ENCODE peak calls at places on chromosomes 6 and 20, in four cellular contexts. N is MM.1S, G is left ventricle myocardium inferior, M is psoas muscle. R is an unnamed sample.

GRCh38 chr6:134187154-134187553 is 130.8 kb downstream of the SGK1 start:
- DNase-seq in N (no peak), G (no peak), M (no peak), R (no peak)

GRCh38 chr6:37369321-37370196 is 15.8 kb downstream of the RNF8 start:
- DNase-seq in N (no peak), G (no peak), M (no peak), R (no peak)

GRCh38 chr6:106659859-106660258 is 30.5 kb downstream of the QRSL1 start:
- DNase-seq in N (no peak), G (no peak), M (no peak), R (no peak)

GRCh38 chr20:49210101-49210749 is 9.0 kb upstream of the DDX27 start:
- DNase-seq in N (no peak), G (no peak), M (no peak), R (no peak)

GRCh38 chr20:37749620-37750403 is 56.0 kb downstream of the CTNNBL1 start:
- DNase-seq in N (no peak), G (no peak), M (no peak), R (no peak)

GRCh38 chr6:142945446-142946180 is 637 bp upstream of the HIVEP2 start:
- DNase-seq in N (peak), G (no peak), M (no peak), R (peak)

GRCh38 chr6:41917528-41917927 is 3.4 kb downstream of the MED20 start:
- DNase-seq in N (no peak), G (no peak), M (no peak), R (no peak)

GRCh38 chr20:3910868-3911267 is 21.7 kb downstream of the PANK2 start:
- DNase-seq in N (no peak), G (no peak), M (no peak), R (no peak)

GRCh38 chr20:14622796-14623195 is 285.4 kb upstream of the FLRT3 start:
- DNase-seq in N (no peak), G (no peak), M (no peak), R (no peak)

GRCh38 chr6:163724196-163724595 is 309.7 kb downstream of the QKI start:
- DNase-seq in N (no peak), G (no peak), M (no peak), R (no peak)

GRCh38 chr20:47878601-47879004 is 93.3 kb upstream of the SULF2 start:
- DNase-seq in N (no peak), G (no peak), M (no peak), R (no peak)

GRCh38 chr6:11335826-11336225 is 103.4 kb upstream of the NEDD9 start:
- DNase-seq in N (no peak), G (no peak), M (no peak), R (no peak)

GRCh38 chr6:26032387-26033131 is 54.7 kb upstream of the HFE start:
- DNase-seq in N (peak), G (no peak), M (no peak), R (no peak)

GRCh38 chr6:166297606-166298005 is 10.6 kb downstream of the PRR18 start:
- DNase-seq in N (no peak), G (no peak), M (no peak), R (no peak)

GRCh38 chr6:166289181-166290061 is 18.8 kb downstream of the PRR18 start:
- DNase-seq in N (no peak), G (no peak), M (no peak), R (no peak)

GRCh38 chr6:166296035-166296883 is 11.9 kb downstream of the PRR18 start:
- DNase-seq in N (no peak), G (no peak), M (no peak), R (no peak)

DNA sequence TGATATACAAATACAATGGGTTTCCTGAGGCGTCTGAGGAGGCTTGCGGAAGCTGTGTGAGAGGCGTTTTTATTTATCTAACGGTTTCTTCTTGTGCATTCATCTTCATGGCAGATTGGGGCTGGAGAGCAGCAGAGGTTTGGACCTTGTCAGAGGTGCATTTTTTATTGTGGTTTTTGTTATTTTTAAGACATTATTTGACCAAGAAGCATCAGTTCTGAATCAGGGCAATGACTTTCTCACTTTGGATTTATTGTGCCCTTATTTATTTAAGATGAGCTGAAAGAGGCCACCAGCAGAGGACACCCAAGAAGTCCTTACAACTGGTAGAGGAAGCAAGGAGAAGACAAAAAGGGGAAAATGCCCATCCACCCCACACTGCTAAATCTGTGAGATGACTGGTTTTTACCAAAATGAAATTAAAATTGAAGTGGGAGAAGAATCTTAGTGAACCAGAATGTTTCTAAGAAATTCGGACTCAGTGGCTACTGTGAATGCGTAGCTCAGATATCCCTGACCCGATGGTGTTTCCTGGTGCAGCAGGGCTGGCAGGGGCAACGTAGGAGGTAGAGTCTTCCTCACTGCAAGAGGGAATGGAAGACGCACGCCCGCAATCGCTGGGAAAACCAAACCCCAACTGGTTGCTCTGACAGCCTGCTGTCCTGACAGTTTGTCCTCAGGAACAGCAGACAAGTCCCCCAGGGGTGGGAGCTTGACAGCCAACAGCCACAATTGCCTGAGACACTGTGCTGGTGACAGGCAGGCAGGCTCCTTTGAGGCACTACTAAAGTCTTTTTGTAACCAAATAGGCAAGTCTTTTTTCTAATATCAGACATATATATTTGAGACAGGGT is 14.2 kb downstream of the PRR18 start:
- DNase-seq in N (no peak), G (no peak), M (no peak), R (no peak)
- H3K27ac ChIP-seq in N (no peak), G (no peak), M (no peak), R (no peak)

GRCh38 chr20:57678340-57678739 is 31.5 kb downstream of the PMEPA1 start:
- DNase-seq in N (peak), G (no peak), M (no peak), R (no peak)
- H3K27ac ChIP-seq in N (peak), G (no peak), M (no peak), R (no peak)

GRCh38 chr6:53527249-53527765 is 17.6 kb downstream of the GCLC start:
- DNase-seq in N (no peak), G (no peak), M (no peak), R (no peak)

GRCh38 chr6:53520320-53520928 is 24.5 kb downstream of the GCLC start:
- DNase-seq in N (no peak), G (no peak), M (no peak), R (no peak)

GRCh38 chr6:53526000-53526399 is 18.9 kb downstream of the GCLC start:
- DNase-seq in N (no peak), G (no peak), M (no peak), R (no peak)

GRCh38 chr6:53524455-53524815 is 20.5 kb downstream of the GCLC start:
- DNase-seq in N (no peak), G (no peak), M (no peak), R (no peak)

DNA sequence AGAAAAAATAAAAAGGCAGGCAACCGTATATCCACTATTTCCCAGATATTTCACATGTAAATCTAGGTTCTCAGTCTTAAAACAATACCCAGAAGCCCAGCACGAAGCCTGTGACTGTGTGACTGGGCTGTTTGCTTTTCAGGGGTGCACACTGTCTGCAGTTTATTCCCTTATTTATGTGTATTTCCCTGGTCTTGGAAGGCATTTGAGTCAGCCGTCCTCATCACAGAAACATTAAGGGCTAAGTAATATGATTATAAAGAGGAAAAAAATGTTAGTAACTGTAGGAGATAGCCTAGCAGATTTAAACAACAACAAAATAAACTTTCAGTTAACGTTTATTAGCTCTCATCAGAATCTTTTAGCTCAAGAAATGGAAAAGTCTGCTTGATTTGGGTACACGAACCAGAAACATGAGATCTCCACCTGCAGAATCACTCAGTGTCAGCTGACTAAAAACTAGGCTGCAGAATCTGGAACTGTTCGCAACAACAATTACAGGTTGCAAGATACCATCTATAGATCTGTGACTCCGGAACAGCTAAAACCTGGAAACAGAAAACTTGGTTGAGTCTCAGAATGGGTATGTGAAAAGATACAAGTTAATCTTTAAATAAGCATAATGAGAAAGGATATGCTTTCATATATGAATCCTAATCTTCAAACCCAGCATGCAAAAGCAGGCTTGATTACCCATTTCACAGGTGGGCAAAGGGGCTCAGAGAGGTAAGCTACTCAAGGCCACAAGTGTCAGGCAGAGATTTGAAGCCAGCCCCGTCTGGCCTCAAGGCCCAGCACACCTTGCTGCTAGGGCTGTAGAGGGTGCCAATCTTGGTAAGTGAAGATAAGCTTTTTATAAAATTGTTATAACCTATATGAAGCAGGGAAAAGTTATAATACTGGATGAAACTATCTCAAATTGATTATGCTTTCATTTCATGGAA is 21.1 kb downstream of the GCLC start:
- DNase-seq in N (no peak), G (no peak), M (no peak), R (no peak)
- H3K27ac ChIP-seq in N (no peak), G (peak), M (peak), R (no peak)

DNA sequence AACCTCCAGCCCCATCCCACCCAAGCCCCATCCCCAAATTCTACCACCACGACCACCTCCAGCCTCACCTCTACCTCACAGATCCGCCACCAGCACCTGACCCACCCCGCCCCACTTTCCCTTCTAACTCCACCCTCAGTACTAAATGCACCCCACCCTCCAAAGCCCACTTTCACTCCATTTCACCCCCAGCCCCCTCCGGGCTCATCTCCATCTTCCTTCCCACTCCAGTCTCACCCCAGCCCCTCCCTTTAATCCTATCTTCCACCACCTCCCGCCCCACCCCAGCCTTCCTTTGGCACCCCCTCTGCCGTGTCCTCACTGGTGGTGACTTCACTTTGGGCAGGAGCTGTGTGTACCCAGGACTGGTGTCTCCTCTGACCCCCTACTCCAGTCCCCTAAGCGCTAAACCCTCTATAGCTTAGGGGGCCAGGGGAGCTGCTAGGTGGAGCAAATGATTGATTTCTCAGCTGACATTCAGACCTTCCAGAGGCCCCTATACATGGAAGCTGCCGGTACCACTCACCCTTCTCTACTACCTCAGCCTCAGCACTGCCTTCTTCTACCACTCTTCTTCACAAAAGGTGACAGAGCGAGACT is 2.8 kb upstream of the NSFL1C start:
- DNase-seq in N (no peak), G (no peak), M (no peak), R (no peak)
- H3K27ac ChIP-seq in N (no peak), G (no peak), M (no peak), R (no peak)

DNA sequence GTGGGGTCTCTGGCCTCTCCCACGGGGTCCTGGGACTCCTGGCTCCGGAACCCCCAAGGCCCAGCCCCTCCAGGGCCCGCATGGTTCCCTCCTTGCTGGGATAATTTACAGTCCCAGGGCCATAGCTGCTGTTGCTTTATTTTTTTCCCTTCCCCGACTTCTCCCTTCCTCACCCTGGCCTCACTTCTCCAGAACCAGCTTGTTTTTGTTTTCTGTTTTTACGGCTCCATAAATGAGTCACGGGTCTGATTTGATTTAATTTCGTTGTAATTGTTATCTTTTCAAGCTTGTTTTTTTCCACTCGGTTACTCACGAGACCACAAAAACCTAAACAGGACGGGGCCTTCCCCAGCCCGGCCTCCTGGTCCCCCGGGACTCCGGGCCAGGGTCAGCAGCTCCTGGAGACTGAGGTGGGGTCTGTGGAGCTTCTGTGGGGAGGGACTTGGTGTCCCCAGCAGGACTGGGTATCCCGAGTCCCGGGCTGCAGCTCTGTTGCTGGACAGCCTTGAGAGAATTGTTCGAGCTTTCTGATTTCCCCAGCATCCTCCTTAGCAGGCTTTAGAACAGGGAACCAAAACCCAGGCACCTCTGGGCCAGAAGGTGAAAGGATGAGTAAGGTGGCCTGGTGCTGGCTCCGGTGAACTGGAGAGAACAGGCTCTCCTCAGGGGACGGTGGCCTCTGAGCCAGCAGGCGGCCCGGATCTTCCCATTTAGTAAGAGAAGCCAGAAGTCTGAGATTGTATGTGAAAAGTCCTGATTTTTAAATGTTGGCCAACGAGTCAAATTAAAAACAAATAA is 94.9 kb downstream of the CEBPB start:
- DNase-seq in N (no peak), G (no peak), M (peak), R (peak)
- H3K27ac ChIP-seq in N (no peak), G (peak), M (peak), R (peak)

GRCh38 chr6:66355471-66355870 is 648.4 kb upstream of the EYS start:
- DNase-seq in N (no peak), G (no peak), M (no peak), R (no peak)
- H3K27ac ChIP-seq in N (no peak), G (no peak), M (no peak), R (no peak)